ENCODE peak calls at places on chromosomes 6 and 20, in ten cellular contexts. One of them, this sample, is unnamed.

GRCh38 chr20:3670511-3670910 is 7.3 kb upstream of the GFRA4 start:
- DNase-seq in HFFc6: no peak
- DNase-seq in stimulated activated CD8-positive, alpha-beta memory T cell treated with anti-CD3 and anti-CD28 coated beads, Interleukin-12 subunit alpha, Interleukin-12 subunit beta, amount 100 ng/mL, for 4 hours: no peak
- DNase-seq in EL: peak
- DNase-seq in CD4-positive, alpha-beta memory T cell: no peak
- DNase-seq in nucleus accumbens: no peak
- DNase-seq in globus pallidus: no peak
- DNase-seq in NCI-H1092: no peak
- DNase-seq in LoVo: no peak
- DNase-seq in AG08395: no peak
- DNase-seq in this sample: peak

GRCh38 chr6:124260337-124260736 is 456.7 kb downstream of the NKAIN2 start:
- DNase-seq in HFFc6: no peak
- DNase-seq in stimulated activated CD8-positive, alpha-beta memory T cell treated with anti-CD3 and anti-CD28 coated beads, Interleukin-12 subunit alpha, Interleukin-12 subunit beta, amount 100 ng/mL, for 4 hours: no peak
- DNase-seq in EL: no peak
- DNase-seq in CD4-positive, alpha-beta memory T cell: no peak
- DNase-seq in nucleus accumbens: no peak
- DNase-seq in globus pallidus: no peak
- DNase-seq in NCI-H1092: no peak
- DNase-seq in LoVo: no peak
- DNase-seq in AG08395: no peak
- DNase-seq in this sample: no peak

GRCh38 chr6:35253249-35253648 is 6.3 kb upstream of the ZNF76 start:
- DNase-seq in HFFc6: no peak
- DNase-seq in stimulated activated CD8-positive, alpha-beta memory T cell treated with anti-CD3 and anti-CD28 coated beads, Interleukin-12 subunit alpha, Interleukin-12 subunit beta, amount 100 ng/mL, for 4 hours: no peak
- DNase-seq in EL: no peak
- DNase-seq in CD4-positive, alpha-beta memory T cell: no peak
- DNase-seq in nucleus accumbens: no peak
- DNase-seq in globus pallidus: no peak
- DNase-seq in NCI-H1092: no peak
- DNase-seq in LoVo: no peak
- DNase-seq in AG08395: no peak
- DNase-seq in this sample: no peak

GRCh38 chr20:41242807-41243206 is 74.7 kb downstream of the ZHX3 start:
- DNase-seq in HFFc6: no peak
- DNase-seq in stimulated activated CD8-positive, alpha-beta memory T cell treated with anti-CD3 and anti-CD28 coated beads, Interleukin-12 subunit alpha, Interleukin-12 subunit beta, amount 100 ng/mL, for 4 hours: no peak
- DNase-seq in EL: no peak
- DNase-seq in CD4-positive, alpha-beta memory T cell: no peak
- DNase-seq in nucleus accumbens: no peak
- DNase-seq in globus pallidus: no peak
- DNase-seq in NCI-H1092: no peak
- DNase-seq in LoVo: no peak
- DNase-seq in AG08395: no peak
- DNase-seq in this sample: no peak

GRCh38 chr6:138528986-138529385 is 29.7 kb upstream of the NHSL1 start:
- DNase-seq in HFFc6: no peak
- DNase-seq in stimulated activated CD8-positive, alpha-beta memory T cell treated with anti-CD3 and anti-CD28 coated beads, Interleukin-12 subunit alpha, Interleukin-12 subunit beta, amount 100 ng/mL, for 4 hours: no peak
- DNase-seq in EL: no peak
- DNase-seq in CD4-positive, alpha-beta memory T cell: no peak
- DNase-seq in nucleus accumbens: no peak
- DNase-seq in globus pallidus: no peak
- DNase-seq in NCI-H1092: no peak
- DNase-seq in LoVo: no peak
- DNase-seq in AG08395: no peak
- DNase-seq in this sample: no peak

GRCh38 chr6:125749864-125750691 is 646 bp downstream of the HEY2 start:
- DNase-seq in HFFc6: no peak
- DNase-seq in stimulated activated CD8-positive, alpha-beta memory T cell treated with anti-CD3 and anti-CD28 coated beads, Interleukin-12 subunit alpha, Interleukin-12 subunit beta, amount 100 ng/mL, for 4 hours: no peak
- DNase-seq in EL: no peak
- DNase-seq in CD4-positive, alpha-beta memory T cell: peak
- DNase-seq in nucleus accumbens: no peak
- DNase-seq in globus pallidus: no peak
- DNase-seq in NCI-H1092: no peak
- DNase-seq in LoVo: no peak
- DNase-seq in AG08395: no peak
- DNase-seq in this sample: no peak

GRCh38 chr20:11891827-11892521 is 25.7 kb upstream of the BTBD3 start:
- DNase-seq in HFFc6: peak
- DNase-seq in stimulated activated CD8-positive, alpha-beta memory T cell treated with anti-CD3 and anti-CD28 coated beads, Interleukin-12 subunit alpha, Interleukin-12 subunit beta, amount 100 ng/mL, for 4 hours: no peak
- DNase-seq in EL: peak
- DNase-seq in CD4-positive, alpha-beta memory T cell: peak
- DNase-seq in nucleus accumbens: no peak
- DNase-seq in globus pallidus: peak
- DNase-seq in NCI-H1092: peak
- DNase-seq in LoVo: peak
- DNase-seq in AG08395: peak
- DNase-seq in this sample: peak

GRCh38 chr20:50281831-50282591 is 91.4 kb downstream of the CEBPB start:
- DNase-seq in HFFc6: no peak
- DNase-seq in stimulated activated CD8-positive, alpha-beta memory T cell treated with anti-CD3 and anti-CD28 coated beads, Interleukin-12 subunit alpha, Interleukin-12 subunit beta, amount 100 ng/mL, for 4 hours: no peak
- DNase-seq in EL: no peak
- DNase-seq in CD4-positive, alpha-beta memory T cell: no peak
- DNase-seq in nucleus accumbens: no peak
- DNase-seq in globus pallidus: no peak
- DNase-seq in NCI-H1092: no peak
- DNase-seq in LoVo: no peak
- DNase-seq in AG08395: no peak
- DNase-seq in this sample: peak

GRCh38 chr6:103798166-103798565 is 1061.6 kb downstream of the HACE1 start:
- DNase-seq in HFFc6: no peak
- DNase-seq in stimulated activated CD8-positive, alpha-beta memory T cell treated with anti-CD3 and anti-CD28 coated beads, Interleukin-12 subunit alpha, Interleukin-12 subunit beta, amount 100 ng/mL, for 4 hours: no peak
- DNase-seq in EL: no peak
- DNase-seq in CD4-positive, alpha-beta memory T cell: no peak
- DNase-seq in nucleus accumbens: no peak
- DNase-seq in globus pallidus: no peak
- DNase-seq in NCI-H1092: no peak
- DNase-seq in LoVo: no peak
- DNase-seq in AG08395: no peak
- DNase-seq in this sample: no peak

GRCh38 chr20:10578607-10579006 is 95.2 kb downstream of the JAG1 start:
- DNase-seq in HFFc6: peak
- DNase-seq in stimulated activated CD8-positive, alpha-beta memory T cell treated with anti-CD3 and anti-CD28 coated beads, Interleukin-12 subunit alpha, Interleukin-12 subunit beta, amount 100 ng/mL, for 4 hours: no peak
- DNase-seq in EL: peak
- DNase-seq in CD4-positive, alpha-beta memory T cell: no peak
- DNase-seq in nucleus accumbens: no peak
- DNase-seq in globus pallidus: no peak
- DNase-seq in NCI-H1092: no peak
- DNase-seq in LoVo: peak
- DNase-seq in AG08395: no peak
- DNase-seq in this sample: no peak

GRCh38 chr6:41427642-41428401 is 92.4 kb downstream of the NCR2 start:
- DNase-seq in HFFc6: no peak
- DNase-seq in stimulated activated CD8-positive, alpha-beta memory T cell treated with anti-CD3 and anti-CD28 coated beads, Interleukin-12 subunit alpha, Interleukin-12 subunit beta, amount 100 ng/mL, for 4 hours: no peak
- DNase-seq in EL: peak
- DNase-seq in CD4-positive, alpha-beta memory T cell: peak
- DNase-seq in nucleus accumbens: no peak
- DNase-seq in globus pallidus: peak
- DNase-seq in NCI-H1092: peak
- DNase-seq in LoVo: peak
- DNase-seq in AG08395: no peak
- DNase-seq in this sample: peak

GRCh38 chr6:69791065-69791471 is 5.7 kb downstream of the LMBRD1 start:
- DNase-seq in HFFc6: peak
- DNase-seq in stimulated activated CD8-positive, alpha-beta memory T cell treated with anti-CD3 and anti-CD28 coated beads, Interleukin-12 subunit alpha, Interleukin-12 subunit beta, amount 100 ng/mL, for 4 hours: no peak
- DNase-seq in EL: no peak
- DNase-seq in CD4-positive, alpha-beta memory T cell: no peak
- DNase-seq in nucleus accumbens: no peak
- DNase-seq in globus pallidus: no peak
- DNase-seq in NCI-H1092: no peak
- DNase-seq in LoVo: no peak
- DNase-seq in AG08395: no peak
- DNase-seq in this sample: peak

GRCh38 chr20:51128198-51128597 is 105.3 kb upstream of the KCNG1 start:
- DNase-seq in HFFc6: peak
- DNase-seq in stimulated activated CD8-positive, alpha-beta memory T cell treated with anti-CD3 and anti-CD28 coated beads, Interleukin-12 subunit alpha, Interleukin-12 subunit beta, amount 100 ng/mL, for 4 hours: no peak
- DNase-seq in EL: peak
- DNase-seq in CD4-positive, alpha-beta memory T cell: no peak
- DNase-seq in nucleus accumbens: no peak
- DNase-seq in globus pallidus: no peak
- DNase-seq in NCI-H1092: no peak
- DNase-seq in LoVo: no peak
- DNase-seq in AG08395: peak
- DNase-seq in this sample: peak

GRCh38 chr6:42467651-42468050 is 15.9 kb upstream of the TRERF1 start:
- DNase-seq in HFFc6: no peak
- DNase-seq in stimulated activated CD8-positive, alpha-beta memory T cell treated with anti-CD3 and anti-CD28 coated beads, Interleukin-12 subunit alpha, Interleukin-12 subunit beta, amount 100 ng/mL, for 4 hours: no peak
- DNase-seq in EL: no peak
- DNase-seq in CD4-positive, alpha-beta memory T cell: no peak
- DNase-seq in nucleus accumbens: no peak
- DNase-seq in globus pallidus: no peak
- DNase-seq in NCI-H1092: no peak
- DNase-seq in LoVo: no peak
- DNase-seq in AG08395: no peak
- DNase-seq in this sample: no peak

GRCh38 chr6:116060572-116061283 is at the start of gene FRK:
- DNase-seq in HFFc6: peak
- DNase-seq in stimulated activated CD8-positive, alpha-beta memory T cell treated with anti-CD3 and anti-CD28 coated beads, Interleukin-12 subunit alpha, Interleukin-12 subunit beta, amount 100 ng/mL, for 4 hours: no peak
- DNase-seq in EL: no peak
- DNase-seq in CD4-positive, alpha-beta memory T cell: no peak
- DNase-seq in nucleus accumbens: no peak
- DNase-seq in globus pallidus: no peak
- DNase-seq in NCI-H1092: no peak
- DNase-seq in LoVo: peak
- DNase-seq in AG08395: peak
- DNase-seq in this sample: peak

GRCh38 chr20:44609006-44609510 is 26.7 kb downstream of the PKIG start:
- DNase-seq in HFFc6: no peak
- DNase-seq in stimulated activated CD8-positive, alpha-beta memory T cell treated with anti-CD3 and anti-CD28 coated beads, Interleukin-12 subunit alpha, Interleukin-12 subunit beta, amount 100 ng/mL, for 4 hours: no peak
- DNase-seq in EL: no peak
- DNase-seq in CD4-positive, alpha-beta memory T cell: no peak
- DNase-seq in nucleus accumbens: no peak
- DNase-seq in globus pallidus: no peak
- DNase-seq in NCI-H1092: no peak
- DNase-seq in LoVo: no peak
- DNase-seq in AG08395: no peak
- DNase-seq in this sample: peak

GRCh38 chr20:208937-209566 is 18.0 kb upstream of the DEFB129 start:
- DNase-seq in HFFc6: peak
- DNase-seq in stimulated activated CD8-positive, alpha-beta memory T cell treated with anti-CD3 and anti-CD28 coated beads, Interleukin-12 subunit alpha, Interleukin-12 subunit beta, amount 100 ng/mL, for 4 hours: no peak
- DNase-seq in EL: peak
- DNase-seq in CD4-positive, alpha-beta memory T cell: peak
- DNase-seq in nucleus accumbens: no peak
- DNase-seq in globus pallidus: peak
- DNase-seq in NCI-H1092: peak
- DNase-seq in LoVo: peak
- DNase-seq in AG08395: peak
- DNase-seq in this sample: peak

GRCh38 chr6:7540595-7540994 is 876 bp upstream of the DSP start:
- DNase-seq in HFFc6: peak
- DNase-seq in stimulated activated CD8-positive, alpha-beta memory T cell treated with anti-CD3 and anti-CD28 coated beads, Interleukin-12 subunit alpha, Interleukin-12 subunit beta, amount 100 ng/mL, for 4 hours: no peak
- DNase-seq in EL: peak
- DNase-seq in CD4-positive, alpha-beta memory T cell: no peak
- DNase-seq in nucleus accumbens: no peak
- DNase-seq in globus pallidus: no peak
- DNase-seq in NCI-H1092: no peak
- DNase-seq in LoVo: no peak
- DNase-seq in AG08395: no peak
- DNase-seq in this sample: peak

This sample was measured in osteoblast.